ENCODE peak calls at places on chromosomes 11 and 22, in six cellular contexts. T is mucosa of gallbladder; Q is central memory CD4-positive, alpha-beta T cell; K is AG04450; H is GM18507; D is CD8-positive, alpha-beta memory T cell. E is an unnamed sample.

GRCh38 chr22:19197997-19198865 is 19.7 kb upstream of the SLC25A1 start:
- DNase-seq in H (no peak), T (no peak), Q (no peak), K (no peak), D (no peak), E (no peak)

GRCh38 chr11:60831143-60831500 is 10.8 kb upstream of the CCDC86 start:
- DNase-seq in Q (peak; percentile 71), T (peak; percentile 87), D (peak; percentile 73), H (peak; percentile 62), K (peak; percentile 46), E (peak; percentile 59)

GRCh38 chr22:24969588-24970301 is 17.2 kb downstream of the KIAA1671 start:
- DNase-seq in D (no peak), H (no peak), Q (no peak), T (peak; percentile 51), K (no peak), E (no peak)

GRCh38 chr11:119263352-119263940 is 53.5 kb downstream of the MCAM start:
- DNase-seq in H (no peak), Q (peak; percentile 39), D (peak; percentile 39), K (no peak), T (no peak), E (no peak)

GRCh38 chr22:37496651-37497599 is 10.7 kb upstream of the MFNG start:
- DNase-seq in D (no peak), Q (no peak), K (peak; percentile 71), T (no peak), H (no peak), E (no peak)

GRCh38 chr11:77188323-77188911 is 60.4 kb downstream of the MYO7A start:
- DNase-seq in H (peak; percentile 56), T (peak; percentile 88), K (peak; percentile 53), D (peak; percentile 54), Q (peak; percentile 36), E (peak; percentile 20)

GRCh38 chr22:22759889-22760546 is 115.6 kb downstream of the GGTLC2 start:
- DNase-seq in Q (no peak), D (no peak), K (no peak), T (no peak), H (no peak), E (no peak)

GRCh38 chr11:67629386-67630229 is at the start of gene NUDT8:
- DNase-seq in K (no peak), T (peak; percentile 82), Q (peak; percentile 83), H (no peak), D (peak; percentile 89), E (peak; percentile 98)

GRCh38 chr11:8082391-8083087 is 1.5 kb downstream of the TUB start:
- DNase-seq in H (no peak), D (no peak), K (no peak), T (peak; percentile 49), Q (no peak), E (no peak)

GRCh38 chr22:27100323-27100722 is 442.9 kb downstream of the MIAT start:
- DNase-seq in D (no peak), K (no peak), H (no peak), Q (no peak), T (no peak), E (no peak)

GRCh38 chr11:67584205-67584880 is 731 bp downstream of the GSTP1 start:
- DNase-seq in K (no peak), D (peak; percentile 26), T (peak; percentile 79), Q (no peak), H (no peak), E (peak; percentile 35)

GRCh38 chr22:35258144-35258988 is 1.1 kb downstream of the HMGXB4 start:
- DNase-seq in D (no peak), T (no peak), K (no peak), Q (no peak), H (no peak), E (no peak)

GRCh38 chr11:104531894-104532293 is 366.4 kb downstream of the CASP12 start:
- DNase-seq in H (no peak), K (no peak), D (no peak), Q (no peak), T (no peak), E (no peak)

GRCh38 chr11:35478411-35479139 is 46.8 kb downstream of the PAMR1 start:
- DNase-seq in D (no peak), T (no peak), H (no peak), K (no peak), Q (no peak), E (peak; percentile 71)

GRCh38 chr11:12091957-12092558 is 18.3 kb upstream of the MICAL2 start:
- DNase-seq in T (no peak), D (no peak), K (no peak), H (no peak), Q (no peak), E (no peak)

GRCh38 chr11:5597953-5598352 is 1.5 kb downstream of the TRIM6 start:
- DNase-seq in K (no peak), T (no peak), Q (no peak), D (no peak), H (no peak), E (no peak)

GRCh38 chr11:94678901-94679300 is 89.3 kb upstream of the AMOTL1 start:
- DNase-seq in D (no peak), Q (no peak), K (no peak), H (no peak), T (no peak), E (no peak)

E was measured in substantia nigra.